ENCODE peak calls at places on chromosomes 1 and 21, in five cellular contexts. T is RPMI7951; H is activated CD4-positive, CD25-positive, alpha-beta regulatory T cell treated with anti-CD3 and anti-CD28 coated beads, Interleukin-2, amount 50 U/mL, for 16 hours; M is stimulated activated CD8-positive, alpha-beta memory T cell treated with anti-CD3 and anti-CD28 coated beads, Interleukin-15, amount 100 ng/mL, for 4 hours; D is Right ventricle myocardium superior. A is an unnamed sample.

GRCh38 chr1:191240925-191241324 is 763.3 kb upstream of the BRINP3 start:
- DNase-seq in D (no peak), M (no peak), H (no peak), T (no peak), A (no peak)

GRCh38 chr1:179310271-179310670 is 16.7 kb downstream of the SOAT1 start:
- DNase-seq in M (no peak), T (peak), D (no peak), H (no peak), A (no peak)

GRCh38 chr1:230694464-230694863 is 19.5 kb downstream of the AGT start:
- DNase-seq in M (no peak), H (no peak), T (no peak), D (no peak), A (no peak)

GRCh38 chr1:26986658-26987057 is 6.8 kb upstream of the TRNP1 start:
- DNase-seq in H (no peak), M (no peak), T (no peak), D (no peak), A (no peak)

GRCh38 chr1:54327386-54328116 is 78.6 kb downstream of the SSBP3 start:
- DNase-seq in M (no peak), H (no peak), T (peak), D (no peak), A (no peak)

GRCh38 chr21:36471254-36471723 is 8.6 kb downstream of the CLDN14 start:
- DNase-seq in T (peak), M (no peak), D (no peak), H (no peak), A (no peak)

GRCh38 chr1:164914208-164914607 is 355.2 kb downstream of the PBX1 start:
- DNase-seq in H (no peak), D (no peak), M (no peak), T (peak), A (no peak)

GRCh38 chr1:110152133-110152785 is 2.0 kb downstream of the SLC6A17 start:
- DNase-seq in T (peak), H (no peak), M (no peak), D (no peak), A (no peak)

GRCh38 chr1:109772658-109773202 is 9.0 kb upstream of the EPS8L3 start:
- DNase-seq in H (no peak), M (no peak), D (peak), T (no peak), A (no peak)

GRCh38 chr1:172990598-172991215 is 60.0 kb downstream of the TNFSF18 start:
- DNase-seq in T (peak), H (no peak), M (no peak), D (no peak), A (no peak)

A was measured in NCI-H1048.